ENCODE peak calls at places on chromosomes 12 and 14, in eight cellular contexts. P is psoas muscle; W is CD8-positive, alpha-beta memory T cell; D is uterus; R is dorsolateral prefrontal cortex; T is heart right ventricle; S is hepatocyte; B is ovary. E is an unnamed sample.

GRCh38 chr12:6538420-6539275 is 4.3 kb downstream of the GAPDH start:
- DNase-seq in W (no peak), D (no peak), P (peak; percentile 38), R (no peak), B (no peak), S (no peak), T (no peak), E (no peak)

GRCh38 chr12:90281156-90281868 is 572.7 kb upstream of the ATP2B1 start:
- DNase-seq in R (no peak), D (no peak), S (no peak), W (no peak), P (no peak), T (no peak), B (no peak), E (no peak)

GRCh38 chr14:63875311-63875710 is 22.5 kb downstream of the SYNE2 start:
- DNase-seq in P (no peak), R (no peak), W (no peak), S (no peak), T (no peak), B (no peak), D (peak; percentile 39), E (no peak)

GRCh38 chr14:24367506-24368214 is at the start of gene NFATC4:
- DNase-seq in B (peak; percentile 89), D (peak; percentile 95), R (peak; percentile 38), W (no peak), S (peak; percentile 90), T (peak; percentile 72), P (peak; percentile 67), E (peak; percentile 76)

GRCh38 chr12:12451063-12451462 is 94.2 kb downstream of the BORCS5 start:
- DNase-seq in S (no peak), R (no peak), D (no peak), B (no peak), T (no peak), W (no peak), P (no peak), E (no peak)

GRCh38 chr12:53743277-53744129 is 8.3 kb downstream of the CISTR start:
- DNase-seq in T (peak; percentile 36), P (no peak), R (peak; percentile 73), D (peak; percentile 48), W (peak; percentile 14), S (peak; percentile 78), B (peak; percentile 31), E (peak; percentile 64)

GRCh38 chr14:91255026-91255695 is 10.7 kb upstream of the GPR68 start:
- DNase-seq in S (no peak), P (no peak), W (no peak), B (no peak), D (no peak), T (no peak), R (peak; percentile 53), E (no peak)

GRCh38 chr12:116002890-116003536 is 274.5 kb downstream of the MED13L start:
- DNase-seq in T (no peak), B (no peak), D (no peak), R (no peak), S (no peak), W (no peak), P (no peak), E (no peak)

GRCh38 chr14:97458302-97459137 is 661.3 kb downstream of the VRK1 start:
- DNase-seq in R (no peak), S (peak; percentile 69), P (no peak), T (peak; percentile 35), W (peak; percentile 65), D (no peak), B (no peak), E (no peak)

GRCh38 chr14:24095196-24096068 is 1.3 kb downstream of the PCK2 start:
- DNase-seq in T (no peak), B (no peak), P (peak; percentile 54), S (peak; percentile 83), R (no peak), D (peak; percentile 32), W (no peak), E (peak; percentile 65)

GRCh38 chr12:8844665-8845064 is 22.2 kb downstream of the A2ML1 start:
- DNase-seq in B (peak; percentile 91), W (no peak), D (peak; percentile 73), P (peak; percentile 37), S (no peak), T (peak; percentile 64), R (peak; percentile 44), E (peak; percentile 33)

DNA sequence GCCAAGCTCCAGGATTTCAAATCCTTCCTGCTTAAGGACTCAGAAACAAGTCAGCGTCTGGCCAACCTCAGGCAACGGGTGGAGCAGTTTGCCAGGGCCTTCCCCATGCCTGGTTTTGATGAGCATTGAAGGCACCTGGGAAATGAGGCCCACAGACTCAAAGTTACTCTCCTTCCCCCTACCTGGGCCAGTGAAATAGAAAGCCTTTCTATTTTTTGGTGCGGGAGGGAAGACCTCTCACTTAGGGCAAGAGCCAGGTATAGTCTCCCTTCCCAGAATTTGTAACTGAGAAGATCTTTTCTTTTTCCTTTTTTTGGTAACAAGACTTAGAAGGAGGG is 4.7 kb downstream of the SHMT2 start:
- DNase-seq in W (no peak), D (no peak), T (no peak), R (no peak), P (no peak), S (no peak), B (no peak), E (no peak)
- H3K27ac ChIP-seq in W (no peak overlapping the region), D (no peak overlapping the region), T (peak overlapping the region; percentile 50), R (no peak overlapping the region), P (peak overlapping the region; percentile 36), S (no peak overlapping the region), B (no peak overlapping the region), E (no peak overlapping the region)

GRCh38 chr14:67411820-67412421 is at the start of gene PLEK2:
- DNase-seq in B (no peak), P (peak; percentile 42), R (no peak), S (peak; percentile 38), T (peak; percentile 52), D (no peak), W (peak; percentile 7), E (peak; percentile 65)

GRCh38 chr14:67411375-67411774 is 590 bp downstream of the PLEK2 start:
- DNase-seq in D (no peak), S (no peak), P (no peak), B (no peak), T (no peak), W (no peak), R (no peak), E (no peak)

GRCh38 chr14:67416085-67416484 is 4.1 kb upstream of the PLEK2 start:
- DNase-seq in W (no peak), S (peak; percentile 40), P (no peak), D (no peak), B (no peak), T (no peak), R (no peak), E (no peak)

GRCh38 chr14:67416810-67417209 is 4.8 kb upstream of the PLEK2 start:
- DNase-seq in W (no peak), S (no peak), T (no peak), R (no peak), D (no peak), B (no peak), P (no peak), E (no peak)

GRCh38 chr14:67413806-67414769 is 2.1 kb upstream of the PLEK2 start:
- DNase-seq in D (no peak), T (no peak), B (no peak), S (peak; percentile 51), R (no peak), W (no peak), P (no peak), E (no peak)
- H3K27ac ChIP-seq in D (no peak overlapping the region), T (no peak overlapping the region), B (no peak overlapping the region), S (peak overlapping the region; percentile 28), R (no peak overlapping the region), W (no peak overlapping the region), P (no peak overlapping the region), E (no peak overlapping the region)

GRCh38 chr12:52228366-52228765 is 4.7 kb upstream of the KRT7 start:
- DNase-seq in T (no peak), B (no peak), D (no peak), P (no peak), W (no peak), S (no peak), R (no peak), E (no peak)

GRCh38 chr12:52227767-52228166 is 5.3 kb upstream of the KRT7 start:
- DNase-seq in B (no peak), S (no peak), D (no peak), W (no peak), P (no peak), T (no peak), R (no peak), E (no peak)

GRCh38 chr12:52230364-52231281 is 2.4 kb upstream of the KRT7 start:
- DNase-seq in R (peak; percentile 31), D (no peak), S (no peak), W (no peak), P (no peak), B (no peak), T (peak; percentile 57), E (peak; percentile 84)

GRCh38 chr12:52229836-52230343 is 3.2 kb upstream of the KRT7 start:
- DNase-seq in P (no peak), S (no peak), B (no peak), D (no peak), T (no peak), R (no peak), W (no peak), E (no peak)

GRCh38 chr12:52228931-52229330 is 4.1 kb upstream of the KRT7 start:
- DNase-seq in T (no peak), R (no peak), P (no peak), B (no peak), S (no peak), W (no peak), D (no peak), E (no peak)
- H3K27ac ChIP-seq in T (no peak overlapping the region), R (no peak overlapping the region), P (no peak overlapping the region), B (no peak overlapping the region), S (no peak overlapping the region), W (no peak overlapping the region), D (no peak overlapping the region), E (no peak overlapping the region)

GRCh38 chr14:68631691-68632590 is 160.9 kb downstream of the ZFP36L1 start:
- DNase-seq in B (no peak), P (no peak), T (no peak), R (no peak), S (no peak), W (no peak), D (peak; percentile 40), E (no peak)
- H3K27ac ChIP-seq in B (peak overlapping the region; percentile 9), P (peak overlapping the region; percentile 21), T (peak overlapping the region; percentile 44), R (no peak overlapping the region), S (peak overlapping the region; percentile 91), W (no peak overlapping the region), D (peak overlapping the region; percentile 86), E (peak overlapping the region; percentile 37)

DNA sequence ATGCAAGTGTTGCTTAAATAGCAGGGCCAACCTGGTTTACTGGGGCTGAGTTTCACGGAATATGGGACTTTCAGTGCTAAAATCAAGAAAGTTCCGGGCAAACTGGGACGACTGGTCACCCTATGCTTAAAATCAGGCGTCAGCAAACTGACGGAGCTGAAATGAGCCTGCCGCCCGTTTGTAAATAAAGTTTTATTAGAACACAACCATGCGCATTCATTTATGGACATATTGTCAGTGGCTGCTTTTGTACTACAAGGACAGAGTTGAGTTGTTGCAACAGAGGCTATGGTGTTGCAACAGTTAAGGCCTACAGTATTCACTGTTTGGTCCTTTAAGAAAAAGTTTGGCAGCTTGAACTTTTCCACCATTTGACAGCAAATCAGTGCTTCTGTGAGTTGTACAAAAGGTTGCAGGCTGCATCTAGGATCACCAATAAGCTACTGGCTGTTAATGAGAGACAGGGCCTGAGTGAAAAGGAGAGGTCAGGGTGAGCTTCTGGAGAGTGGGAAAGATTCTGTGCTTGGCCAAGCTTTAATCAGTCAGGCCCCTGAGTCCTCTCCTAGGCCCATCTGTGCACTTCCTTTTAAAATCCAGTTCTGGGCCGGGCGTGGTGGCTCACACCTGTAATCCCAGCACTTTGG is 13.3 kb downstream of the SELPLG start:
- DNase-seq in R (no peak), B (no peak), T (no peak), P (no peak), D (no peak), S (no peak), W (no peak), E (no peak)
- H3K27ac ChIP-seq in R (no peak overlapping the region), B (no peak overlapping the region), T (no peak overlapping the region), P (no peak overlapping the region), D (no peak overlapping the region), S (no peak overlapping the region), W (no peak overlapping the region), E (peak overlapping the region; percentile 9)

E was measured in lung.